ENCODE peak calls at places on chromosomes 1 and 21, in ten cellular contexts. N is effector CD4-positive, alpha-beta T cell; T is kidney; R is cardiac fibroblast; D is GM23338; O is Right ventricle myocardium superior; W is NCI-H1436; G is G401; E is IMR-90; Q is GM13976. C is an unnamed sample.

GRCh38 chr21:26806734-26807372 is 38.4 kb downstream of the ADAMTS1 start:
- DNase-seq in N (no peak), T (no peak), R (peak; percentile 87), D (no peak), O (no peak), W (no peak), G (no peak), E (peak; percentile 81), Q (no peak), C (peak; percentile 73)

GRCh38 chr1:24384251-24385090 is 29.1 kb downstream of the STPG1 start:
- DNase-seq in N (no peak), T (no peak), R (peak; percentile 83), D (no peak), O (no peak), W (no peak), G (no peak), E (peak; percentile 86), Q (peak; percentile 57), C (peak; percentile 96)

GRCh38 chr1:94395231-94395630 is 23.0 kb upstream of the ABCD3 start:
- DNase-seq in N (no peak), T (no peak), R (no peak), D (peak; percentile 8), O (no peak), W (no peak), G (no peak), E (no peak), Q (no peak), C (no peak)

GRCh38 chr1:47502746-47503370 is 65.0 kb downstream of the FOXD2 start:
- DNase-seq in N (no peak), T (no peak), R (no peak), D (no peak), O (no peak), W (no peak), G (no peak), E (no peak), Q (no peak), C (no peak)

GRCh38 chr21:46108827-46109226 is 10.9 kb downstream of the COL6A2 start:
- DNase-seq in N (no peak), T (peak; percentile 29), R (no peak), D (no peak), O (no peak), W (no peak), G (no peak), E (no peak), Q (no peak), C (no peak)

GRCh38 chr1:167927075-167927754 is 9.3 kb upstream of the DCAF6 start:
- DNase-seq in N (no peak), T (no peak), R (no peak), D (no peak), O (no peak), W (no peak), G (no peak), E (no peak), Q (peak; percentile 34), C (no peak)

GRCh38 chr1:160795951-160796383 is at the start of gene LY9:
- DNase-seq in N (peak; percentile 81), T (no peak), R (no peak), D (no peak), O (no peak), W (no peak), G (no peak), E (no peak), Q (peak; percentile 63), C (no peak)

GRCh38 chr1:87030740-87031400 is 116.4 kb downstream of the HS2ST1 start:
- DNase-seq in N (no peak), T (no peak), R (no peak), D (no peak), O (no peak), W (no peak), G (no peak), E (no peak), Q (no peak), C (no peak)

GRCh38 chr1:53442297-53442696 is 16.9 kb upstream of the DMRTB1 start:
- DNase-seq in N (no peak), T (no peak), R (peak; percentile 74), D (no peak), O (no peak), W (no peak), G (no peak), E (peak; percentile 65), Q (no peak), C (peak; percentile 65)

GRCh38 chr1:174623640-174624039 is 175.9 kb downstream of the GPR52 start:
- DNase-seq in N (no peak), T (no peak), R (no peak), D (no peak), O (no peak), W (no peak), G (no peak), E (no peak), Q (no peak), C (no peak)

GRCh38 chr21:34836103-34836932 is 167.5 kb downstream of the CLIC6 start:
- DNase-seq in N (no peak), T (peak; percentile 82), R (peak; percentile 100), D (no peak), O (peak; percentile 49), W (no peak), G (no peak), E (peak; percentile 100), Q (no peak), C (peak; percentile 100)

GRCh38 chr21:35275776-35276175 is 226.7 kb upstream of the RUNX1 start:
- DNase-seq in N (no peak), T (no peak), R (no peak), D (no peak), O (no peak), W (no peak), G (no peak), E (peak; percentile 25), Q (no peak), C (no peak)

GRCh38 chr1:78073441-78073840 is 27.7 kb downstream of the GIPC2 start:
- DNase-seq in N (no peak), T (no peak), R (no peak), D (no peak), O (no peak), W (no peak), G (no peak), E (no peak), Q (no peak), C (no peak)

GRCh38 chr1:6448749-6449631 is 17.0 kb downstream of the TNFRSF25 start:
- DNase-seq in N (no peak), T (no peak), R (no peak), D (peak; percentile 75), O (no peak), W (peak; percentile 15), G (peak; percentile 37), E (no peak), Q (no peak), C (peak; percentile 18)

GRCh38 chr1:24022611-24023359 is 42.7 kb upstream of the SRSF10 start:
- DNase-seq in N (no peak), T (no peak), R (peak; percentile 88), D (no peak), O (no peak), W (no peak), G (peak; percentile 30), E (peak; percentile 89), Q (no peak), C (peak; percentile 82)